ENCODE peak calls at places on chromosomes 2 and 18, in five cellular contexts. One of them, this sample, is unnamed.

GRCh38 chr18:45254683-45255082 is 360.6 kb upstream of the SLC14A2 start:
- DNase-seq in cardiac fibroblast: no peak
- DNase-seq in LoVo: no peak
- DNase-seq in stimulated activated CD8-positive, alpha-beta memory T cell treated with anti-CD3 and anti-CD28 coated beads, Interleukin-12 subunit alpha, Interleukin-12 subunit beta, amount 100 ng/mL, for 1 hour: no peak
- DNase-seq in midbrain: no peak
- DNase-seq in this sample: no peak

GRCh38 chr2:134425723-134426496 is 172.0 kb downstream of the MGAT5 start:
- DNase-seq in LoVo: no peak
- DNase-seq in stimulated activated CD8-positive, alpha-beta memory T cell treated with anti-CD3 and anti-CD28 coated beads, Interleukin-12 subunit alpha, Interleukin-12 subunit beta, amount 100 ng/mL, for 1 hour: no peak
- DNase-seq in cardiac fibroblast: peak; percentile 58
- DNase-seq in midbrain: no peak
- DNase-seq in this sample: no peak

GRCh38 chr2:173149491-173149890 is 73.8 kb downstream of the MAP3K20 start:
- DNase-seq in LoVo: no peak
- DNase-seq in midbrain: no peak
- DNase-seq in stimulated activated CD8-positive, alpha-beta memory T cell treated with anti-CD3 and anti-CD28 coated beads, Interleukin-12 subunit alpha, Interleukin-12 subunit beta, amount 100 ng/mL, for 1 hour: peak; percentile 21
- DNase-seq in cardiac fibroblast: no peak
- DNase-seq in this sample: peak; percentile 4

GRCh38 chr18:25734336-25734735 is 356.1 kb downstream of the SS18 start:
- DNase-seq in midbrain: no peak
- DNase-seq in LoVo: no peak
- DNase-seq in stimulated activated CD8-positive, alpha-beta memory T cell treated with anti-CD3 and anti-CD28 coated beads, Interleukin-12 subunit alpha, Interleukin-12 subunit beta, amount 100 ng/mL, for 1 hour: no peak
- DNase-seq in cardiac fibroblast: no peak
- DNase-seq in this sample: no peak

GRCh38 chr18:55781481-55781957 is 193.5 kb upstream of the TCF4 start:
- DNase-seq in midbrain: peak; percentile 81
- DNase-seq in cardiac fibroblast: peak; percentile 93
- DNase-seq in stimulated activated CD8-positive, alpha-beta memory T cell treated with anti-CD3 and anti-CD28 coated beads, Interleukin-12 subunit alpha, Interleukin-12 subunit beta, amount 100 ng/mL, for 1 hour: no peak
- DNase-seq in LoVo: no peak
- DNase-seq in this sample: no peak

GRCh38 chr2:24986397-24986796 is 14.6 kb upstream of the DNAJC27 start:
- DNase-seq in midbrain: peak; percentile 76
- DNase-seq in cardiac fibroblast: no peak
- DNase-seq in LoVo: no peak
- DNase-seq in stimulated activated CD8-positive, alpha-beta memory T cell treated with anti-CD3 and anti-CD28 coated beads, Interleukin-12 subunit alpha, Interleukin-12 subunit beta, amount 100 ng/mL, for 1 hour: no peak
- DNase-seq in this sample: no peak

GRCh38 chr2:9984217-9984739 is 32.8 kb downstream of the GRHL1 start:
- DNase-seq in midbrain: peak; percentile 52
- DNase-seq in cardiac fibroblast: peak; percentile 72
- DNase-seq in LoVo: peak; percentile 12
- DNase-seq in stimulated activated CD8-positive, alpha-beta memory T cell treated with anti-CD3 and anti-CD28 coated beads, Interleukin-12 subunit alpha, Interleukin-12 subunit beta, amount 100 ng/mL, for 1 hour: no peak
- DNase-seq in this sample: no peak

GRCh38 chr2:18584608-18584954 is 4.8 kb downstream of the NT5C1B start:
- DNase-seq in midbrain: no peak
- DNase-seq in cardiac fibroblast: no peak
- DNase-seq in stimulated activated CD8-positive, alpha-beta memory T cell treated with anti-CD3 and anti-CD28 coated beads, Interleukin-12 subunit alpha, Interleukin-12 subunit beta, amount 100 ng/mL, for 1 hour: no peak
- DNase-seq in LoVo: no peak
- DNase-seq in this sample: no peak

GRCh38 chr18:49464718-49465598 is 4.5 kb upstream of the DYM start:
- DNase-seq in cardiac fibroblast: peak; percentile 43
- DNase-seq in LoVo: no peak
- DNase-seq in stimulated activated CD8-positive, alpha-beta memory T cell treated with anti-CD3 and anti-CD28 coated beads, Interleukin-12 subunit alpha, Interleukin-12 subunit beta, amount 100 ng/mL, for 1 hour: no peak
- DNase-seq in midbrain: no peak
- DNase-seq in this sample: no peak

GRCh38 chr2:54599326-54599710 is 124.1 kb upstream of the EML6 start:
- DNase-seq in midbrain: no peak
- DNase-seq in LoVo: no peak
- DNase-seq in stimulated activated CD8-positive, alpha-beta memory T cell treated with anti-CD3 and anti-CD28 coated beads, Interleukin-12 subunit alpha, Interleukin-12 subunit beta, amount 100 ng/mL, for 1 hour: no peak
- DNase-seq in cardiac fibroblast: no peak
- DNase-seq in this sample: no peak

GRCh38 chr2:9174771-9175441 is 31.7 kb upstream of the ASAP2 start:
- DNase-seq in LoVo: peak; percentile 34
- DNase-seq in cardiac fibroblast: peak; percentile 84
- DNase-seq in midbrain: no peak
- DNase-seq in stimulated activated CD8-positive, alpha-beta memory T cell treated with anti-CD3 and anti-CD28 coated beads, Interleukin-12 subunit alpha, Interleukin-12 subunit beta, amount 100 ng/mL, for 1 hour: no peak
- DNase-seq in this sample: no peak

This sample was measured in stimulated activated CD4-positive, alpha-beta T cell treated with anti-CD3 and anti-CD28 coated beads, Interleukin-12 subunit alpha, Interleukin-12 subunit beta, amount 100 ng/mL, for 4 hours.